ENCODE peak calls at places on chromosomes 2 and 18, in eight cellular contexts. E, B, S, K, H, W, O and C are unnamed samples.

GRCh38 chr2:133755515-133756311 is 187.4 kb upstream of the NCKAP5 start:
- DNase-seq in K (no peak), B (peak), O (no peak), S (no peak), H (no peak), W (peak), E (no peak), C (no peak)

GRCh38 chr2:20242727-20243377 is 17.9 kb upstream of the SDC1 start:
- DNase-seq in S (no peak), W (no peak), E (no peak), H (no peak), K (no peak), O (no peak), B (no peak), C (no peak)

GRCh38 chr2:207960911-207961310 is 64.4 kb downstream of the PLEKHM3 start:
- DNase-seq in O (no peak), W (no peak), E (no peak), S (no peak), K (no peak), H (no peak), B (no peak), C (no peak)

GRCh38 chr2:151051584-151052220 is 210.0 kb downstream of the RBM43 start:
- DNase-seq in B (peak), H (peak), K (no peak), O (no peak), S (peak), E (no peak), W (peak), C (no peak)

GRCh38 chr2:24203029-24203786 is 28.4 kb downstream of the FAM228A start:
- DNase-seq in H (no peak), O (no peak), W (no peak), K (no peak), B (no peak), S (no peak), E (no peak), C (no peak)

GRCh38 chr18:75784413-75784812 is 356.9 kb upstream of the SMIM21 start:
- DNase-seq in H (no peak), O (no peak), W (peak), E (no peak), S (no peak), B (no peak), K (peak), C (no peak)

GRCh38 chr2:239814917-239815637 is 210.1 kb downstream of the NDUFA10 start:
- DNase-seq in H (no peak), W (peak), O (no peak), K (peak), E (no peak), B (no peak), S (no peak), C (peak)

GRCh38 chr2:8985561-8986326 is 17.7 kb downstream of the MBOAT2 start:
- DNase-seq in H (no peak), O (no peak), K (no peak), S (no peak), W (no peak), B (no peak), E (no peak), C (no peak)

GRCh38 chr2:240936106-240936505 is 30.0 kb downstream of the CROCC2 start:
- DNase-seq in B (no peak), E (no peak), S (no peak), W (no peak), K (no peak), O (peak), H (no peak), C (peak)

GRCh38 chr2:1594281-1595171 is 149.8 kb downstream of the PXDN start:
- DNase-seq in O (no peak), B (no peak), K (peak), W (no peak), S (no peak), E (peak), H (no peak), C (peak)

GRCh38 chr2:3692375-3692774 is 11.0 kb upstream of the DCDC2C start:
- DNase-seq in E (no peak), H (no peak), S (peak), K (no peak), W (peak), B (no peak), O (no peak), C (no peak)

GRCh38 chr2:148756292-148756975 is 111.9 kb downstream of the EPC2 start:
- DNase-seq in W (no peak), B (no peak), K (no peak), H (no peak), S (no peak), E (no peak), O (no peak), C (no peak)

GRCh38 chr2:65514555-65515195 is 82.3 kb upstream of the SPRED2 start:
- DNase-seq in E (no peak), H (no peak), O (no peak), S (no peak), K (no peak), W (no peak), B (no peak), C (no peak)

GRCh38 chr2:169010633-169011460 is 20.3 kb downstream of the ABCB11 start:
- DNase-seq in W (no peak), S (no peak), O (no peak), H (no peak), K (no peak), B (no peak), E (no peak), C (no peak)

GRCh38 chr2:219687882-219688559 is 60.6 kb downstream of the SLC4A3 start:
- DNase-seq in B (no peak), S (no peak), O (no peak), E (no peak), W (no peak), K (no peak), H (no peak), C (no peak)

GRCh38 chr2:224843141-224843540 is 127.0 kb upstream of the CCDC195 start:
- DNase-seq in S (no peak), E (no peak), W (no peak), B (no peak), O (no peak), H (no peak), K (no peak), C (no peak)